ENCODE peak calls at places on chromosomes 5 and 9, in seven cellular contexts. F is upper lobe of right lung; C is SK-N-SH; A is CD8-positive, alpha-beta memory T cell; S is left ventricle myocardium inferior; H is transverse colon; T is OCI-LY7. L is an unnamed sample.
A peak's percentile ranks its signal among the peaks of the same experiment; 100 is the strongest.

GRCh38 chr5:35138232-35138631 is 90.5 kb upstream of the AGXT2 start:
- DNase-seq in A (no peak), C (no peak), H (no peak), F (no peak), T (no peak), S (no peak), L (no peak)

GRCh38 chr9:77040340-77040739 is 20.9 kb downstream of the FOXB2 start:
- DNase-seq in S (no peak), H (no peak), C (no peak), A (no peak), T (no peak), F (no peak), L (no peak)

GRCh38 chr9:124660341-124660801 is 110.7 kb downstream of the NR6A1 start:
- DNase-seq in F (no peak), T (peak; percentile 16), H (peak; percentile 11), C (peak; percentile 22), S (no peak), A (no peak), L (peak; percentile 10)

GRCh38 chr5:73205309-73205708 is 32.3 kb downstream of the TMEM174 start:
- DNase-seq in T (no peak), S (no peak), A (no peak), H (no peak), F (no peak), C (no peak), L (no peak)

GRCh38 chr9:135328485-135329417 is 150.8 kb upstream of the PPP1R26 start:
- DNase-seq in T (no peak), H (no peak), S (no peak), C (peak; percentile 82), A (no peak), F (peak; percentile 47), L (no peak)

GRCh38 chr9:133347515-133347984 is 381 bp downstream of the MED22 start:
- DNase-seq in S (peak; percentile 43), A (peak; percentile 35), F (peak; percentile 76), C (peak; percentile 90), H (peak; percentile 50), T (peak; percentile 62), L (no peak)

GRCh38 chr5:9156282-9156681 is 389.6 kb downstream of the SEMA5A start:
- DNase-seq in S (no peak), C (peak; percentile 50), H (no peak), A (no peak), T (peak; percentile 7), F (no peak), L (peak; percentile 24)

GRCh38 chr9:113669523-113670115 is 206.1 kb downstream of the RGS3 start:
- DNase-seq in S (no peak), C (no peak), F (no peak), H (no peak), A (no peak), T (no peak), L (no peak)

GRCh38 chr5:93163010-93163663 is 417.9 kb downstream of the NR2F1-AS1 start:
- DNase-seq in F (no peak), S (no peak), A (no peak), C (no peak), T (no peak), H (no peak), L (no peak)

GRCh38 chr9:21801683-21802417 is 586 bp upstream of the MTAP start:
- DNase-seq in C (peak; percentile 74), S (peak; percentile 73), F (peak; percentile 89), T (peak; percentile 22), A (no peak), H (peak; percentile 74), L (peak; percentile 75)

GRCh38 chr5:120413706-120414105 is 50.4 kb upstream of the PRR16 start:
- DNase-seq in S (no peak), H (no peak), T (no peak), F (no peak), C (no peak), A (no peak), L (no peak)

GRCh38 chr5:123819401-123819800 is 307.4 kb downstream of the CSNK1G3 start:
- DNase-seq in F (no peak), C (no peak), T (no peak), S (no peak), H (no peak), A (no peak), L (no peak)

GRCh38 chr5:20166496-20166895 is 178.5 kb upstream of the CDH18 start:
- DNase-seq in C (no peak), H (no peak), S (no peak), T (no peak), F (no peak), A (no peak), L (no peak)

GRCh38 chr9:130693426-130694191 is at the start of gene EXOSC2:
- DNase-seq in A (peak; percentile 97), T (peak; percentile 98), C (peak; percentile 95), S (peak; percentile 99), F (peak; percentile 99), H (peak; percentile 99), L (peak; percentile 98)

GRCh38 chr5:159286420-159287035 is 23.4 kb downstream of the UBLCP1 start:
- DNase-seq in A (no peak), T (peak; percentile 52), C (peak; percentile 37), F (no peak), S (no peak), H (no peak), L (peak; percentile 7)

GRCh38 chr5:1086871-1087270 is 25.0 kb downstream of the SLC12A7 start:
- DNase-seq in H (no peak), A (no peak), F (no peak), C (no peak), T (no peak), S (no peak), L (no peak)

GRCh38 chr9:94656190-94656589 is 16.9 kb upstream of the FBP1 start:
- DNase-seq in S (no peak), F (no peak), C (no peak), T (peak; percentile 92), A (no peak), H (peak; percentile 63), L (peak; percentile 63)

GRCh38 chr9:9615086-9615485 is 997.7 kb downstream of the PTPRD start:
- DNase-seq in A (no peak), S (no peak), H (no peak), T (peak; percentile 74), F (no peak), C (no peak), L (no peak)

GRCh38 chr9:119768266-119768665 is 399.0 kb upstream of the BRINP1 start:
- DNase-seq in S (no peak), A (no peak), H (no peak), F (no peak), T (no peak), C (no peak), L (no peak)

GRCh38 chr5:127316013-127316412 is 25.4 kb downstream of the MEGF10 start:
- DNase-seq in A (no peak), T (no peak), F (no peak), H (peak; percentile 35), S (no peak), C (no peak), L (no peak)

DNA sequence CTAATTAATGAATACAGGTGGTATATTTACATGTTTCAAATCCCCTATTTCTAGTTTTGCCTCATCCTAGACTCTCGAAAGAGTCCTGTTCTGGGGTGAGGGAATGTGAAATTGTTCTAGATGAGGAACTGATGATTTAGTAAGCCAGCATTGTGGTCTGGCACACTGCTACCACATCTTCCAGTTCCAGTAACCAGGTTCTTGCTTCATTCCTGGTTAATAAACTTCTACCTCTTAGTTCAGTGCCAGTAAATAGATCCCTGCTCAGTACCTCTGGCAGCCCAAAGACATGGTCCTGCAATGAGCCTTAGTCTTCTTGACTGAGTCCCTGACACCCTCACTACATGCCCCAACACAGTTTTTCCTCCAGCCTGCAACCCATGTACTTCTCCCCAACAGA is 207.7 kb downstream of the SREK1 start:
- DNase-seq in F (no peak), C (no peak), H (no peak), S (no peak), A (no peak), T (no peak), L (no peak)
- H3K4me1 ChIP-seq in F (no peaks in the 10 kb centered on the region), C (peaks cover 5% of the 10 kb centered on the region), H (no peaks in the 10 kb centered on the region), S (peaks cover 47% of the 10 kb centered on the region), A (no peaks in the 10 kb centered on the region), T (no peaks in the 10 kb centered on the region), L (no peaks in the 10 kb centered on the region)

GRCh38 chr9:2655411-2655901 is 33.9 kb downstream of the VLDLR start:
- DNase-seq in H (no peak), T (peak; percentile 8), F (no peak), A (peak; percentile 2), S (no peak), C (no peak), L (no peak)
- H3K4me1 ChIP-seq in H (no peaks in the 10 kb centered on the region), T (peaks cover 16% of the 10 kb centered on the region), F (no peaks in the 10 kb centered on the region), A (peaks cover 10% of the 10 kb centered on the region), S (peaks cover 37% of the 10 kb centered on the region), C (no peaks in the 10 kb centered on the region), L (no peaks in the 10 kb centered on the region)

DNA sequence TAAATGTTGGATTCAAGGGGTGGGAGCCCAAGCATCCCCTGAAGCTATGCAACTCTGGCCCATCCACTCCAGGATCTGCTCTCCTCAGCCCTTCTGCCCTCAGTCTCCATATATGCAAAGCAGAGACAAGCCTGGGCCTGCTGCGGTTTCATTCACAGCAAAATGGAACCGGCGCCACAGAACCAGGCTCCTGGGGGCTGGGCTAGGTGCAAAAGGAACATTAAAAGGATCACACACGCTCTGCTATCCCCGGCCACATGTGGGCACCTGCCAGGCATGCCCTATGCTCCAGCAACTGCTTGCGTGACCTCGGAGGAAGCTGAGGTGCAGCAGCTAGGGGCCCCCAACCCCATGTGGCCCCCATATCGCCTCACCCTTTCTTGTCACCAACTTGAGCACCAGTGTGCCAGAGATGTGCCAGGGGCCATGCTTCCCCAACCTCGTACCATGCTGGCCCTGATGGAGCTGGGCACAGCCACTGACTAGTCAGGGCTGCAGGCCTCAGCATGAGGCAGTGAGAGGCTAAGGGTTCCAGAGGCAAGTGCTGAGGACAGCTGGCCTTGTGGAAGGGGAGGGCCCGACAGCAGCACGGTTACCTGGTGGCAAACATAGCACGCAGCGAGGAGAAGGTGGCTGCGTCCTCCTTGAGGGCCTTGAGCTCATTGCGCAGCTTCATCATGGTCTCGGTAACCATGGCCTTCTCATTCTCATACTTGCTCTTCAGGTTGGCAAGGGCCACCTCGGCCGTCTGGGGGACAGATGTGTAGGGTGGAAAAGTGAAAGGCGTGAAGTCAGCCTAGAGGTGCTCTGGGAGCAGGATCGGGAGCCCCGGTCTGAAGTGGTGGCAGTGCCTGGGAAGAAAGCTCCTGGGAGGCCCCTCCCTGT is 47.2 kb downstream of the BICD2 start:
- DNase-seq in S (no peak), T (peak; percentile 55), H (peak; percentile 42), F (no peak), C (no peak), A (no peak), L (no peak)
- H3K4me1 ChIP-seq in S (peaks cover 25% of the 10 kb centered on the region), T (peaks cover 60% of the 10 kb centered on the region), H (peaks cover 8% of the 10 kb centered on the region), F (peaks cover 2% of the 10 kb centered on the region), C (no peaks in the 10 kb centered on the region), A (peaks cover 8% of the 10 kb centered on the region), L (no peaks in the 10 kb centered on the region)

GRCh38 chr9:35990155-35990554 is 32.2 kb upstream of the OR2S2 start:
- DNase-seq in F (no peak), A (no peak), S (no peak), T (no peak), H (no peak), C (no peak), L (peak; percentile 22)
- H3K4me1 ChIP-seq in F (no peaks in the 10 kb centered on the region), A (no peaks in the 10 kb centered on the region), S (no peaks in the 10 kb centered on the region), T (no peaks in the 10 kb centered on the region), H (no peaks in the 10 kb centered on the region), C (no peaks in the 10 kb centered on the region), L (no peaks in the 10 kb centered on the region)